ENCODE peak calls at places on chromosomes 4 and X, in four cellular contexts. One of them, this sample, is unnamed.

GRCh38 chrX:33447285-33447684 is 235.9 kb upstream of the DMD start:
- DNase-seq in K562: no peak
- DNase-seq in GM12878: no peak
- DNase-seq in SK-N-SH: no peak
- DNase-seq in this sample: no peak

GRCh38 chr4:124839786-124840390 is 127.4 kb upstream of the ANKRD50 start:
- DNase-seq in K562: no peak
- DNase-seq in SK-N-SH: no peak
- DNase-seq in GM12878: no peak
- DNase-seq in this sample: no peak

GRCh38 chr4:180190382-180190781 is 2052.8 kb upstream of the TENM3 start:
- DNase-seq in GM12878: peak; percentile 48
- DNase-seq in SK-N-SH: no peak
- DNase-seq in K562: no peak
- DNase-seq in this sample: no peak

GRCh38 chrX:10983526-10983925 is 127.6 kb upstream of the HCCS start:
- DNase-seq in SK-N-SH: no peak
- DNase-seq in K562: no peak
- DNase-seq in GM12878: no peak
- DNase-seq in this sample: no peak

GRCh38 chr4:173346074-173346473 is 11.9 kb upstream of the HMGB2 start:
- DNase-seq in SK-N-SH: no peak
- DNase-seq in K562: no peak
- DNase-seq in GM12878: no peak
- DNase-seq in this sample: no peak

GRCh38 chrX:129000018-129000417 is 523.3 kb downstream of the SMARCA1 start:
- DNase-seq in SK-N-SH: no peak
- DNase-seq in K562: no peak
- DNase-seq in GM12878: no peak
- DNase-seq in this sample: no peak

GRCh38 chrX:46029777-46030176 is 515.4 kb downstream of the ZNF674 start:
- DNase-seq in K562: no peak
- DNase-seq in SK-N-SH: no peak
- DNase-seq in GM12878: no peak
- DNase-seq in this sample: no peak

GRCh38 chr4:184934961-184935360 is 83.3 kb upstream of the HELT start:
- DNase-seq in K562: no peak
- DNase-seq in SK-N-SH: no peak
- DNase-seq in GM12878: no peak
- DNase-seq in this sample: no peak

GRCh38 chrX:68440940-68441339 is 7.6 kb upstream of the OPHN1 start:
- DNase-seq in SK-N-SH: peak; percentile 42
- DNase-seq in K562: peak; percentile 54
- DNase-seq in GM12878: no peak
- DNase-seq in this sample: no peak

GRCh38 chr4:89031272-89031671 is 25.7 kb downstream of the FAM13A start:
- DNase-seq in K562: no peak
- DNase-seq in GM12878: no peak
- DNase-seq in SK-N-SH: no peak
- DNase-seq in this sample: no peak

GRCh38 chr4:56342746-56343145 is 44.5 kb downstream of the AASDH start:
- DNase-seq in SK-N-SH: no peak
- DNase-seq in K562: no peak
- DNase-seq in GM12878: no peak
- DNase-seq in this sample: no peak

GRCh38 chr4:126364290-126364978 is 1049.7 kb downstream of the FAT4 start:
- DNase-seq in GM12878: no peak
- DNase-seq in K562: no peak
- DNase-seq in SK-N-SH: no peak
- DNase-seq in this sample: no peak

GRCh38 chrX:43836435-43837184 is 45.6 kb downstream of the MAOB start:
- DNase-seq in K562: peak; percentile 25
- DNase-seq in GM12878: no peak
- DNase-seq in SK-N-SH: peak; percentile 12
- DNase-seq in this sample: no peak

GRCh38 chrX:154813801-154814200 is 8.5 kb upstream of the MPP1 start:
- DNase-seq in GM12878: no peak
- DNase-seq in K562: no peak
- DNase-seq in SK-N-SH: no peak
- DNase-seq in this sample: no peak

GRCh38 chr4:56149601-56150000 is 200.9 kb downstream of the CEP135 start:
- DNase-seq in SK-N-SH: no peak
- DNase-seq in K562: no peak
- DNase-seq in GM12878: no peak
- DNase-seq in this sample: no peak

GRCh38 chr4:68365068-68365467 is 15.2 kb upstream of the YTHDC1 start:
- DNase-seq in K562: no peak
- DNase-seq in SK-N-SH: no peak
- DNase-seq in GM12878: no peak
- DNase-seq in this sample: no peak

GRCh38 chr4:3201718-3202702 is 46.9 kb upstream of the MSANTD1 start:
- DNase-seq in SK-N-SH: no peak
- DNase-seq in GM12878: peak; percentile 38
- DNase-seq in K562: peak; percentile 41
- DNase-seq in this sample: no peak

GRCh38 chr4:145234086-145234694 is 53.8 kb upstream of the OTUD4 start:
- DNase-seq in K562: peak; percentile 77
- DNase-seq in GM12878: peak; percentile 49
- DNase-seq in SK-N-SH: peak; percentile 65
- DNase-seq in this sample: peak; percentile 66

GRCh38 chr4:56630876-56631666 is 50.0 kb downstream of the HOPX start:
- DNase-seq in K562: no peak
- DNase-seq in SK-N-SH: no peak
- DNase-seq in GM12878: no peak
- DNase-seq in this sample: no peak

GRCh38 chr4:184937030-184937710 is 81.1 kb upstream of the HELT start:
- DNase-seq in K562: no peak
- DNase-seq in GM12878: no peak
- DNase-seq in SK-N-SH: no peak
- DNase-seq in this sample: no peak

GRCh38 chr4:180923476-180923875 is 1319.7 kb upstream of the TENM3 start:
- DNase-seq in GM12878: no peak
- DNase-seq in K562: no peak
- DNase-seq in SK-N-SH: no peak
- DNase-seq in this sample: no peak

GRCh38 chrX:151174581-151175282 is 1.7 kb upstream of the GPR50 start:
- DNase-seq in K562: no peak
- DNase-seq in GM12878: no peak
- DNase-seq in SK-N-SH: no peak
- DNase-seq in this sample: peak; percentile 76

GRCh38 chr4:152678841-152679240 is 956 bp downstream of the TMEM154 start:
- DNase-seq in GM12878: no peak
- DNase-seq in K562: no peak
- DNase-seq in SK-N-SH: no peak
- DNase-seq in this sample: no peak

GRCh38 chr4:108370291-108370690 is 201.6 kb upstream of the LEF1 start:
- DNase-seq in K562: no peak
- DNase-seq in GM12878: no peak
- DNase-seq in SK-N-SH: no peak
- DNase-seq in this sample: no peak

GRCh38 chrX:16394290-16394689 is 227.0 kb downstream of the MAGEB17 start:
- DNase-seq in GM12878: no peak
- DNase-seq in K562: no peak
- DNase-seq in SK-N-SH: no peak
- DNase-seq in this sample: no peak
- TF ChIP-seq USF1 in GM12878: no peak
- TF ChIP-seq USF1 in K562: no peak
- TF ChIP-seq USF1 in SK-N-SH: no peak
- TF ChIP-seq USF1 in this sample: no peak

GRCh38 chrX:130094712-130095111 is 15.6 kb downstream of the ELF4 start:
- DNase-seq in K562: no peak
- DNase-seq in GM12878: no peak
- DNase-seq in SK-N-SH: no peak
- DNase-seq in this sample: no peak

GRCh38 chrX:130097507-130098201 is 12.6 kb downstream of the ELF4 start:
- DNase-seq in GM12878: no peak
- DNase-seq in K562: no peak
- DNase-seq in SK-N-SH: peak; percentile 88
- DNase-seq in this sample: peak; percentile 16

GRCh38 chrX:130098202-130098552 is 12.1 kb downstream of the ELF4 start:
- DNase-seq in SK-N-SH: no peak
- DNase-seq in K562: no peak
- DNase-seq in GM12878: no peak
- DNase-seq in this sample: no peak

GRCh38 chrX:130093271-130093670 is 17.0 kb downstream of the ELF4 start:
- DNase-seq in SK-N-SH: no peak
- DNase-seq in K562: no peak
- DNase-seq in GM12878: no peak
- DNase-seq in this sample: no peak

GRCh38 chrX:130095249-130095648 is 15.0 kb downstream of the ELF4 start:
- DNase-seq in GM12878: no peak
- DNase-seq in SK-N-SH: no peak
- DNase-seq in K562: no peak
- DNase-seq in this sample: no peak
- TF ChIP-seq USF1 in GM12878: no peak
- TF ChIP-seq USF1 in SK-N-SH: no peak
- TF ChIP-seq USF1 in K562: no peak
- TF ChIP-seq USF1 in this sample: no peak

DNA sequence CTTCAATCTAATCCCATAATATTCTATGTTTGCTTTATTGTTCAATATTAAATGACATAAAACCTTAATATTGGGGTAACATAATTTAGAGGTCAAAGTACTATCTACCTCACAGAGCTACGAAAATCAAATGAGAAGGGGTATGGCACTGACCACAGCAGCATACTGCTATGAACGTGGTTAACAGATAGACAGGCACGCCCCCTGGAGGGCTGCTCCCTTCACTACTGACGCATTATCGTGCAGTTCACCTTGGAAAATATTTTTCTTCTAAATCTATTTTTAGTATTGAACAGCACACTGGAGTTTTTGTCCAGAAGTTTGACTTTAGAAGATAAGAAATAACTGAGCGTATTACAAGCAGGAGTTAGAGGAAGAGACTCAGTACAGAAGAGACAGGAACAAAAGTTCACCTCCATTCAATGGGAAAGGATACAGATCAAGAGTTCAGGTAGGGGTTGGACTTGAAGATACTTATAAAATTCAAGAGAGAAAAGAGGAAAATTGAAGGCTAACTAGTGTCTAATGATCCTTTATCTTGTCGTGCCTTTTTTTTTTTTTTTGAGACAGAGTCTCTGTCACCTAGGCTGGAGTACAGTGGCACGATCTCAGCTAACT is 22.7 kb downstream of the MAP9 start:
- DNase-seq in SK-N-SH: peak; percentile 39
- DNase-seq in GM12878: no peak
- DNase-seq in K562: peak; percentile 43
- DNase-seq in this sample: peak; percentile 68
- TF ChIP-seq USF1 in SK-N-SH: no peak
- TF ChIP-seq USF1 in GM12878: no peak
- TF ChIP-seq USF1 in K562: no peak
- TF ChIP-seq USF1 in this sample: no peak

DNA sequence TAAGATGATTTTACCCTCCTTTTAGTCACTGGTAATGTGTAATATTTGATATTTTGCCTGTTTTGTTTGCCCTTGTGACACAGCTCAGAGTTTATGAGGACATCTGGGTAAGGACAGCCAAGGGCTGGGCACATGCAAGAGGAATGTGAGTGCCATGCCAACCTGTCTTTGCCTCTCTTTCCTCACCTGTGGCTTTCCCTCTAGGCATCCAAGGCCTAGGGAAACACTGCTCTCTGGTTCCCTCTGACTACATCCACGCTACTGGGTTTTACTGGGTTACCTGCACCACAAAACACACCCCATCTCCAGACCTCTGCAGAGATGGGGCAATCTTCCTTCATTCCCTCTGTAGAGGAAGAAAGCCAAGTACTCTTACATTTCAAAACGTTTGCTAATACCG is 7.7 kb downstream of the HPGDS start:
- DNase-seq in SK-N-SH: no peak
- DNase-seq in K562: no peak
- DNase-seq in GM12878: no peak
- DNase-seq in this sample: no peak
- TF ChIP-seq USF1 in SK-N-SH: no peak
- TF ChIP-seq USF1 in K562: no peak
- TF ChIP-seq USF1 in GM12878: no peak
- TF ChIP-seq USF1 in this sample: no peak

GRCh38 chr4:7826909-7827306 is 112.8 kb downstream of the AFAP1 start:
- DNase-seq in GM12878: no peak
- DNase-seq in SK-N-SH: no peak
- DNase-seq in K562: no peak
- DNase-seq in this sample: no peak

GRCh38 chr4:7828926-7829325 is 110.7 kb downstream of the AFAP1 start:
- DNase-seq in K562: no peak
- DNase-seq in SK-N-SH: no peak
- DNase-seq in GM12878: no peak
- DNase-seq in this sample: no peak

GRCh38 chr4:7827566-7827965 is 112.1 kb downstream of the AFAP1 start:
- DNase-seq in K562: no peak
- DNase-seq in GM12878: no peak
- DNase-seq in SK-N-SH: no peak
- DNase-seq in this sample: no peak

GRCh38 chr4:7829687-7830580 is 109.7 kb downstream of the AFAP1 start:
- DNase-seq in GM12878: no peak
- DNase-seq in K562: no peak
- DNase-seq in SK-N-SH: no peak
- DNase-seq in this sample: no peak

GRCh38 chr4:7828011-7828720 is 111.5 kb downstream of the AFAP1 start:
- DNase-seq in K562: peak; percentile 18
- DNase-seq in GM12878: no peak
- DNase-seq in SK-N-SH: peak; percentile 38
- DNase-seq in this sample: no peak
- TF ChIP-seq USF1 in K562: no peak
- TF ChIP-seq USF1 in GM12878: no peak
- TF ChIP-seq USF1 in SK-N-SH: no peak
- TF ChIP-seq USF1 in this sample: no peak

DNA sequence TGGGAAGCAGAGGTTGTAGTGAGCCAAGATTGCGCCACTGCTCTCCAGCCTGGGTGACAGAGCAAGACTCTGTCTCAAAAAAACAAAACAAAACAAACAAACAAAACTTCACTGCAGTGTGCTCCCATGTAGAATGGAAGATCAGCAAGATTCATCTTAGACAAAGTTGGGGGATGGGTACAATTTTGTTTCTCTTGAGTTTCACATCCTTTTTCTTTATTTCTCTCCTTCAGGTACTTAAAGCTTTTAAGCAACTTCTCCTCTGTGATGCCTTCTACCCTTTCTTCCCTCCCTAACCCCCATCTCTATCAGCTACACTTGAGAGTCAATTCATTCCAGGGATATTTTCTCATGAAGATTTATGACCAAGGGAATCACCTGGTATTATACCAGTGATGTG is 15.5 kb upstream of the RBBP7 start:
- DNase-seq in SK-N-SH: no peak
- DNase-seq in K562: no peak
- DNase-seq in GM12878: no peak
- DNase-seq in this sample: no peak
- TF ChIP-seq USF1 in SK-N-SH: no peak
- TF ChIP-seq USF1 in K562: no peak
- TF ChIP-seq USF1 in GM12878: no peak
- TF ChIP-seq USF1 in this sample: no peak

GRCh38 chrX:38646129-38646528 is 84.8 kb downstream of the TSPAN7 start:
- DNase-seq in SK-N-SH: no peak
- DNase-seq in K562: no peak
- DNase-seq in GM12878: no peak
- DNase-seq in this sample: no peak
- TF ChIP-seq USF1 in SK-N-SH: no peak
- TF ChIP-seq USF1 in K562: no peak
- TF ChIP-seq USF1 in GM12878: no peak
- TF ChIP-seq USF1 in this sample: no peak

This sample was measured in WTC11.